ENCODE peak calls at places on chromosomes 5 and 9, in nine cellular contexts. U, M, V, K, Q, X, A, J and O are unnamed samples.

GRCh38 chr9:134407123-134407779 is 81.0 kb downstream of the RXRA start:
- DNase-seq in U (peak), M (peak), V (no peak), K (peak), Q (peak), X (peak), A (peak), J (peak), O (peak)

GRCh38 chr5:68368686-68369359 is 153.3 kb downstream of the PIK3R1 start:
- DNase-seq in U (no peak), M (no peak), V (peak), K (peak), Q (peak), X (no peak), A (no peak), J (no peak), O (no peak)

GRCh38 chr5:144433140-144433822 is 262.6 kb downstream of the KCTD16 start:
- DNase-seq in U (no peak), M (no peak), V (no peak), K (no peak), Q (no peak), X (no peak), A (no peak), J (no peak), O (no peak)

GRCh38 chr5:14144586-14145355 is 1.6 kb downstream of the TRIO start:
- DNase-seq in U (peak), M (peak), V (peak), K (peak), Q (peak), X (peak), A (no peak), J (peak), O (peak)

GRCh38 chr5:38755171-38755570 is 90.6 kb upstream of the OSMR start:
- DNase-seq in U (peak), M (no peak), V (no peak), K (no peak), Q (no peak), X (no peak), A (no peak), J (no peak), O (no peak)

GRCh38 chr9:70510157-70510770 is 95.8 kb upstream of the KLF9 start:
- DNase-seq in U (peak), M (peak), V (no peak), K (peak), Q (no peak), X (peak), A (no peak), J (no peak), O (no peak)

GRCh38 chr5:176812269-176813259 is 2.2 kb downstream of the UNC5A start:
- DNase-seq in U (peak), M (no peak), V (no peak), K (peak), Q (peak), X (peak), A (no peak), J (no peak), O (peak)

GRCh38 chr5:120464627-120465280 is 654 bp downstream of the PRR16 start:
- DNase-seq in U (peak), M (peak), V (peak), K (peak), Q (no peak), X (peak), A (no peak), J (no peak), O (no peak)

GRCh38 chr5:12399868-12400267 is 495.6 kb upstream of the CTNND2 start:
- DNase-seq in U (no peak), M (no peak), V (peak), K (no peak), Q (no peak), X (no peak), A (no peak), J (no peak), O (no peak)

GRCh38 chr5:171261361-171261760 is 47.7 kb upstream of the TLX3 start:
- DNase-seq in U (no peak), M (no peak), V (no peak), K (no peak), Q (no peak), X (no peak), A (no peak), J (no peak), O (no peak)

GRCh38 chr9:99134893-99135341 is 30.0 kb downstream of the TGFBR1 start:
- DNase-seq in U (peak), M (no peak), V (no peak), K (no peak), Q (no peak), X (no peak), A (no peak), J (peak), O (no peak)